ENCODE peak calls at places on chromosomes 1 and 21, in five cellular contexts. One of them, this sample, is unnamed.
A peak's percentile ranks its signal among the peaks of the same experiment; 100 is the strongest.

GRCh38 chr1:205484985-205485967 is 19.2 kb upstream of the CDK18 start:
- DNase-seq in NT2/D1: peak; percentile 81
- DNase-seq in HCT116: peak; percentile 56
- DNase-seq in GM12878: no peak
- DNase-seq in HepG2: peak; percentile 93
- DNase-seq in this sample: peak; percentile 97

GRCh38 chr1:201006450-201006849 is 17.1 kb downstream of the KIF21B start:
- DNase-seq in NT2/D1: no peak
- DNase-seq in HCT116: no peak
- DNase-seq in GM12878: no peak
- DNase-seq in HepG2: no peak
- DNase-seq in this sample: peak; percentile 54

GRCh38 chr1:8520483-8520966 is 202.6 kb downstream of the SLC45A1 start:
- DNase-seq in NT2/D1: no peak
- DNase-seq in HCT116: no peak
- DNase-seq in GM12878: no peak
- DNase-seq in HepG2: peak; percentile 24
- DNase-seq in this sample: peak; percentile 31

GRCh38 chr1:39901486-39902120 is at the start of gene MYCL:
- DNase-seq in NT2/D1: peak; percentile 82
- DNase-seq in HCT116: peak; percentile 87
- DNase-seq in GM12878: no peak
- DNase-seq in HepG2: peak; percentile 64
- DNase-seq in this sample: peak; percentile 93

GRCh38 chr1:219405531-219406331 is 207.2 kb downstream of the ZC3H11B start:
- DNase-seq in NT2/D1: no peak
- DNase-seq in HCT116: no peak
- DNase-seq in GM12878: no peak
- DNase-seq in HepG2: no peak
- DNase-seq in this sample: no peak

GRCh38 chr1:12162459-12163137 is 4.2 kb upstream of the TNFRSF1B start:
- DNase-seq in NT2/D1: no peak
- DNase-seq in HCT116: no peak
- DNase-seq in GM12878: no peak
- DNase-seq in HepG2: no peak
- DNase-seq in this sample: no peak

GRCh38 chr21:38887750-38888149 is 82.0 kb downstream of the ETS2 start:
- DNase-seq in NT2/D1: no peak
- DNase-seq in HCT116: no peak
- DNase-seq in GM12878: no peak
- DNase-seq in HepG2: no peak
- DNase-seq in this sample: no peak

GRCh38 chr21:40846566-40847411 is at the start of gene DSCAM:
- DNase-seq in NT2/D1: peak; percentile 60
- DNase-seq in HCT116: no peak
- DNase-seq in GM12878: no peak
- DNase-seq in HepG2: no peak
- DNase-seq in this sample: no peak

DNA sequence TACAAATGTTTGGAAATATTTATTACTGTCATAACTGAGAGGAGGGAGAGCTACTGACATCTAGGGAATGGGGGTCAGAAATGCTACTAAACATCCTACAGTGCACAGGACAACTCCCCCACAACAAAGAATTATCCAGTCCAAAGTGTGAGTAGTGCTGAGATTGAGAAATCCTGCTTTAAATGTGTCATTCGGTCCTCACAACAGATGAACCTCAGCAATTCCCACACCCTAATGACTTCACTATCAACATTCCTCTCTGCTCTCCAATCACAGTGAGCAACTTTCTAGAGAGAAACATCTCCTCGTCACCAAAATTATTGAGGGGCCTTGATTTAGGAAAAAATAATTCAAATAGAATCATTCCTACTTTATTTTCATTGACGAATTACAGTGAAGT is 18.0 kb downstream of the OMA1 start:
- DNase-seq in NT2/D1: no peak
- DNase-seq in HCT116: no peak
- DNase-seq in GM12878: no peak
- DNase-seq in HepG2: no peak
- DNase-seq in this sample: no peak
- TF ChIP-seq ZNF274 in NT2/D1: no peak
- TF ChIP-seq ZNF274 in HCT116: no peak
- TF ChIP-seq ZNF274 in GM12878: no peak
- TF ChIP-seq ZNF274 in HepG2: no peak
- TF ChIP-seq ZNF274 in this sample: no peak

GRCh38 chr1:21332691-21333449 is 42.6 kb upstream of the ECE1 start:
- DNase-seq in NT2/D1: no peak
- DNase-seq in HCT116: no peak
- DNase-seq in GM12878: no peak
- DNase-seq in HepG2: peak; percentile 59
- DNase-seq in this sample: no peak
- TF ChIP-seq ZNF274 in NT2/D1: no peak
- TF ChIP-seq ZNF274 in HCT116: no peak
- TF ChIP-seq ZNF274 in GM12878: no peak
- TF ChIP-seq ZNF274 in HepG2: no peak
- TF ChIP-seq ZNF274 in this sample: no peak

GRCh38 chr21:45209046-45209445 is 78.6 kb downstream of the POFUT2 start:
- DNase-seq in NT2/D1: no peak
- DNase-seq in HCT116: no peak
- DNase-seq in GM12878: no peak
- DNase-seq in HepG2: no peak
- DNase-seq in this sample: no peak
- TF ChIP-seq ZNF274 in NT2/D1: no peak
- TF ChIP-seq ZNF274 in HCT116: no peak
- TF ChIP-seq ZNF274 in GM12878: no peak
- TF ChIP-seq ZNF274 in HepG2: no peak
- TF ChIP-seq ZNF274 in this sample: no peak

DNA sequence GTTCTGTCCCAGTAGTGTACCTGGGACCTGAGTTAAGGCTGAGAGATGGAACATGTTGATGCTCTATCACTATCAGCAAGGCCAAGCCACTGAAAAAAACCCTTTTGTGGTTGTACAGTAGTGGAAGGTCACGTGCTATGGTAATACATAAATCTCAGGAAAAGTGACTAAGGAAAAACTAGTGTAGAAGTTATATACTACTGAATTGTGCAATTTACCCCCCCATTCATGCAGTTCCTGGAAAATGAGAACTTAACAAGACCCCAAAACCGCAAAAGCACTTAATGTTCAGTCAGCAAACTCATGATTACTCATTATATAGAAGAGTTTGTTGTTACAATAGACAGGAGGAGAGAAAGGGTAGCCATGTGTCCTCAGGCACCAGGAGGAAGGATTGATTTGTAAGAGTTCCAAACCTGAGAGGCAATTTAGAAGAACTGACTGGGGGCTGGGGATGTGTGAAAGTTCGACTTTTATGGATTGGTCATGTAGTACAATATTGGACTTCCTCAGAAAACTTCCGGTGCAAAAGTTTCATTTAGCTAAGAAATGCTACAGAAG is 91.6 kb downstream of the RGL1 start:
- DNase-seq in NT2/D1: no peak
- DNase-seq in HCT116: no peak
- DNase-seq in GM12878: no peak
- DNase-seq in HepG2: no peak
- DNase-seq in this sample: no peak
- TF ChIP-seq ZNF274 in NT2/D1: no peak
- TF ChIP-seq ZNF274 in HCT116: no peak
- TF ChIP-seq ZNF274 in GM12878: no peak
- TF ChIP-seq ZNF274 in HepG2: no peak
- TF ChIP-seq ZNF274 in this sample: no peak

DNA sequence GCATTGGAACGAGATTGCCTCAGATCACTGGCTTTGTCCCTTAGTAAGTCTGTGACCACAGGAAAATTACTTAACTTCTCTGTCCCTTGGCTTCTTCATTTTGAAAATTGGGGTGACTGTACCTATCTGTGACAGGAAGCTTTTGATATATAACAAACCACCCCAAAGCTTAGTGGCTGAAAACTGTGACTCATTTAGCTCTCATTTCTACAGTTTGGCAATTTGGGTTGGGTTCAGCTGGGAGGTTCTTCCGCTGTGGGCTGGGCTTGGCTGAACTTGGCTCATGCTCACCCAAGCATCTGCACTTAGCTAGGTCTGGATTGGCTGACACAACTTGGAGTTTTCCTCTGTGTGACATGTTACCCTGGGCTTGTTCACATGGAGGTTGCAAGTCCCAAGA is 14.0 kb downstream of the C1orf94 start:
- DNase-seq in NT2/D1: no peak
- DNase-seq in HCT116: no peak
- DNase-seq in GM12878: no peak
- DNase-seq in HepG2: no peak
- DNase-seq in this sample: no peak
- TF ChIP-seq ZNF274 in NT2/D1: no peak
- TF ChIP-seq ZNF274 in HCT116: no peak
- TF ChIP-seq ZNF274 in GM12878: no peak
- TF ChIP-seq ZNF274 in HepG2: no peak
- TF ChIP-seq ZNF274 in this sample: no peak

GRCh38 chr21:35940074-35940927 is 120.0 kb downstream of the SETD4 start:
- DNase-seq in NT2/D1: peak; percentile 73
- DNase-seq in HCT116: peak; percentile 68
- DNase-seq in GM12878: no peak
- DNase-seq in HepG2: peak; percentile 45
- DNase-seq in this sample: peak; percentile 17
- TF ChIP-seq ZNF274 in NT2/D1: no peak
- TF ChIP-seq ZNF274 in HCT116: no peak
- TF ChIP-seq ZNF274 in GM12878: no peak
- TF ChIP-seq ZNF274 in HepG2: no peak
- TF ChIP-seq ZNF274 in this sample: no peak

DNA sequence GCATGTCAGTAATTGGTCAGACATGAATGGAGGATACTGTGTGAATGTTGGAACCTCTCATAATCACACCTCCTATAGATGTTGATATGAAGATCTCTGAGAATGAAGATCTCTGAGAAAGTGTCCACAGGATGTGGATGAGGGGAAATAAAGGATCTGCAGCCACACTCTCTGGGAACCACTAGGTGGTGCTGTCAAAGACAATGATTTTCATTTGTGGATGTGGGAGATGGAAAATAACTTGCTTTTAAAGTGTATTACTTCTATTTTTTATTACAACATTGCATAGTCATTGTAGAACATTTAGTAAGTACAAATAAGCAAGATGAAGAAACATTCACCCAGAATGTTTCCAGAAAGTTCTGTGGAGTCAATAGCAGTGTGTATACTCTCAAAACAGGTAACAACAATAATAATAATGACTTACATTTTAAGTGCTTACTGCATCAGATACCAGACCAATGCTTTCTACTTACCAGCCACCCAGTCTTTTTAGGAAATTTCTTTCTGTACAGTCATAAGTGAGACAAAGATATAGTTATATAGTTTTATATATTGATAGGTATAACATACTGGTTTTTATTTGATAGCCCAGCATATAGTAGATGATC is 128.2 kb downstream of the ATG4C start:
- DNase-seq in NT2/D1: no peak
- DNase-seq in HCT116: no peak
- DNase-seq in GM12878: no peak
- DNase-seq in HepG2: peak; percentile 9
- DNase-seq in this sample: peak; percentile 36
- TF ChIP-seq ZNF274 in NT2/D1: no peak
- TF ChIP-seq ZNF274 in HCT116: no peak
- TF ChIP-seq ZNF274 in GM12878: no peak
- TF ChIP-seq ZNF274 in HepG2: no peak
- TF ChIP-seq ZNF274 in this sample: no peak

DNA sequence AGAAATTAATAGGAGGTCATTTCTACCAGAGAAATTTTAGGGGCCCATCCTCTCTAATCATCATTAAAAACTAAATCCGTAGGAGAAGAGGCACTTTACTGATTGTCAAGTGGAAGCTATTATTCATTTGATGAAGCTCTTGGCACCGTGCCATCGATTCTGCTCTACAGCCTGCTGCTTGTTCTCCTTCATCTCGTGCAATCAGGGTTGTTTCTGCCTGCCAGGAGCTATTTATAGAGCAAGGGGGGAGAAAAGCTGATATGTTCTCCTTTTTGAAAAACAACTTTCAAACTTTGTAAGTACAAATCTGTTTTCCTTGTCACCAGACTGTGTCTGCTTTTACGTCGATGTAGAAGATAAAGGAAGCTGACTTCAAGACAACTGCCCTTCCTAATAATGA is 169.7 kb upstream of the LHX8 start:
- DNase-seq in NT2/D1: no peak
- DNase-seq in HCT116: no peak
- DNase-seq in GM12878: no peak
- DNase-seq in HepG2: no peak
- DNase-seq in this sample: peak; percentile 7
- TF ChIP-seq ZNF274 in NT2/D1: no peak
- TF ChIP-seq ZNF274 in HCT116: no peak
- TF ChIP-seq ZNF274 in GM12878: no peak
- TF ChIP-seq ZNF274 in HepG2: no peak
- TF ChIP-seq ZNF274 in this sample: no peak

DNA sequence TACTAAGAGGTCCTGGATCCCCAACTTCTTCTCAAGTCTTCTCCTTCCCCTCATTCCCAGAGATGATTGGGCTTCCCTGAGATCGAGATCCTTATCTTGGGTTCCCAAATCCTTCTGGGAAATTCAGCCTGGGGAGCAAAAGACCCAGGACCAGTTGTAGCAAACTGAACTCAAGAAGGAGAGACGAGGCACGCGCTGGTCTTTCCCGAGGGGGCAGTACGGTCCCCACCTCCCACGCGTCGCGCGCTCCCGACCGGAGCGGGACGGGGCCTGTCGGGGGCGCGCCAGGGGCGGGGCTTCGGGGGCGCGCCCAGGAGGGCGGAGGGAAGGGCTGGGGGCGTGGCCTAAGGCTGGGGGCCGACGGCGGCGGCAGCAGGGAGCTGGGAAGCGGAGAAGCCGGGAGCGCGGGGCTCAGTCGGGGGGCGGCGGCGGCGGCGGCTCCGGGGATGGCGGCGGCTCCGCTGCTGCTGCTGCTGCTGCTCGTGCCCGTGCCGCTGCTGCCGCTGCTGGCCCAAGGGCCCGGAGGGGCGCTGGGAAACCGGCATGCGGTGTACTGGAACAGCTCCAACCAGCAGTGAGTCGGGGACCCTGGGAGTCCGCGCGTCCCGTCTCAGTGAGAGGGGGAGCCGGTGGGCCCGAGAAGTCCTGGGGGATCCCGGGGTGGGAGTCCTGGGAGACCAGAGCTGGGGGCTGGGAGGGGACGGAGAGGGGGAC is at the start of gene EFNA3:
- DNase-seq in NT2/D1: no peak
- DNase-seq in HCT116: no peak
- DNase-seq in GM12878: no peak
- DNase-seq in HepG2: no peak
- DNase-seq in this sample: peak; percentile 97
- TF ChIP-seq ZNF274 in NT2/D1: no peak
- TF ChIP-seq ZNF274 in HCT116: no peak
- TF ChIP-seq ZNF274 in GM12878: no peak
- TF ChIP-seq ZNF274 in HepG2: no peak
- TF ChIP-seq ZNF274 in this sample: no peak

This sample was measured in K562.